ENCODE peak calls at places on chromosomes 3 and 15, in seven cellular contexts. O is GM06990, M is pancreas, L is PC-9, U is MCF 10A, S is AG04449, J is fibroblast of mammary gland. K is an unnamed sample.

GRCh38 chr3:126113733-126114132 is 29.8 kb upstream of the SLC41A3 start:
- DNase-seq in U (no peak), L (no peak), M (no peak), O (no peak), J (no peak), S (no peak), K (no peak)

GRCh38 chr3:160956785-160957184 is 148.4 kb downstream of the B3GALNT1 start:
- DNase-seq in M (no peak), L (no peak), S (no peak), U (peak), J (peak), O (peak), K (no peak)

GRCh38 chr3:34077796-34078195 is 279.4 kb downstream of the PDCD6IP start:
- DNase-seq in S (no peak), L (no peak), U (no peak), M (no peak), J (no peak), O (no peak), K (no peak)

GRCh38 chr15:84598993-84599392 is 1.8 kb upstream of the ZSCAN2 start:
- DNase-seq in S (no peak), J (peak), L (no peak), M (no peak), U (peak), O (no peak), K (no peak)

GRCh38 chr3:117404756-117405155 is 695.2 kb downstream of the TUSC7 start:
- DNase-seq in U (no peak), J (no peak), O (no peak), M (no peak), S (no peak), L (no peak), K (no peak)

GRCh38 chr3:53890726-53891499 is 746 bp downstream of the SELENOK start:
- DNase-seq in L (no peak), S (no peak), M (peak), U (peak), J (peak), O (no peak), K (no peak)

GRCh38 chr3:37546876-37547275 is 314.8 kb upstream of the CTDSPL start:
- DNase-seq in L (no peak), U (peak), M (no peak), O (no peak), S (no peak), J (peak), K (no peak)

GRCh38 chr3:138479355-138479964 is 45.0 kb downstream of the ESYT3 start:
- DNase-seq in M (no peak), S (no peak), J (peak), L (no peak), O (no peak), U (peak), K (no peak)

GRCh38 chr3:191198480-191198879 is 561 bp upstream of the OSTN start:
- DNase-seq in U (no peak), L (no peak), M (no peak), S (no peak), J (no peak), O (no peak), K (no peak)

GRCh38 chr3:59771760-59772159 is 721.9 kb upstream of the CFAP20DC start:
- DNase-seq in L (peak), U (peak), S (peak), J (peak), M (no peak), O (no peak), K (peak)

GRCh38 chr15:50358805-50359204 is 3.8 kb upstream of the GABPB1 start:
- DNase-seq in J (peak), M (no peak), U (peak), S (no peak), L (no peak), O (no peak), K (no peak)
- TF ChIP-seq CTCF in J (peak), M (no peak), U (peak), S (peak), L (peak), O (peak), K (peak)

DNA sequence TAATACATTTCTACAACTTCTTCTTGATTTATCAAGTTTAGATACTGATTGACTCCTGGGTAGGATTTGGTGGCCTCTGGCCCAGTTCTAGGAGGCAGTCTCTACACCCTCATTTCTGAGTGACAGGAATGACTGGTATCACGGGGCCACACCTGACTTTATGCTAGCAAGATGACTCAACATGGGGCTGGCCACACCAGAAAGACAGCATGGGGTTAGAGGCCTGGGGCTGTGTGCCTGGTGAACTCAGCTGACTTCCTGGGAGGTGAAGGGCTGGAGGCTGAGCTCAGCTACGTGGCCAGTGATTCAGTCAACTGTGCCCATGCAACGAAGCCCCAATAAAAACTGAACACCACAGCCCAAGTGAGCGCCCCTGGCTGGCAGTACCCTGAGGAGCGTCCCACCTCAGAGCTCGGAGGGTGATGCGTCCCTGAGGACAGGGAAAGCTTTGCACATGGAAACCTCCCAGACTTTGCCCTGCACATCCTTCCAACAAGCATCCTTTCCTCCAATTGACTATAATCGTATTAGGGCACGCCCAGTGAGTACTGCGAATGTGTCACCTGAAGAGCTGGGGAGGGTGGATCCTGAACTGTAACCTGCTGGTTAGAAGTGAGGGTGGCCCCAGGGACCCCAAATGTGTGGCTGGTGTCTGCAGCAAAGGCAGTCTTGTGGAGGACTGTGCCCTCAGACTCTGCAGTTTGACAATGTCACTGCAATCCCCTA is 57.2 kb downstream of the NIPA2 start:
- DNase-seq in U (peak), L (peak), O (no peak), S (no peak), M (no peak), J (peak), K (peak)
- TF ChIP-seq CTCF in U (no peak), L (no peak), O (no peak), S (no peak), M (no peak), J (no peak), K (no peak)

GRCh38 chr3:163626753-163627152 is 1451.5 kb downstream of the SI start:
- DNase-seq in S (no peak), L (no peak), U (no peak), J (no peak), M (no peak), O (no peak), K (no peak)

GRCh38 chr3:163622384-163622783 is 1455.9 kb downstream of the SI start:
- DNase-seq in J (no peak), L (no peak), M (no peak), S (no peak), O (no peak), U (no peak), K (no peak)
- TF ChIP-seq CTCF in J (no peak), L (no peak), M (no peak), S (no peak), O (no peak), U (no peak), K (peak)

GRCh38 chr3:16050641-16051467 is 123.6 kb upstream of the GALNT15 start:
- DNase-seq in U (no peak), J (no peak), L (no peak), S (no peak), M (no peak), O (no peak), K (no peak)

GRCh38 chr3:16056210-16056607 is 118.3 kb upstream of the GALNT15 start:
- DNase-seq in S (no peak), M (no peak), O (no peak), U (peak), J (peak), L (no peak), K (no peak)

GRCh38 chr3:16052964-16053363 is 121.5 kb upstream of the GALNT15 start:
- DNase-seq in S (no peak), J (peak), O (no peak), U (no peak), M (no peak), L (no peak), K (no peak)

GRCh38 chr3:16055606-16056209 is 118.8 kb upstream of the GALNT15 start:
- DNase-seq in J (no peak), O (no peak), L (no peak), U (no peak), M (no peak), S (no peak), K (no peak)

GRCh38 chr3:16053794-16054193 is 120.7 kb upstream of the GALNT15 start:
- DNase-seq in O (no peak), S (no peak), L (no peak), J (peak), U (no peak), M (no peak), K (no peak)
- TF ChIP-seq CTCF in O (no peak), S (no peak), L (no peak), J (no peak), U (no peak), M (no peak), K (no peak)

K was measured in kidney epithelial cell.